ENCODE peak calls at places on chromosomes 11 and 22, in ten cellular contexts. One of them, this sample, is unnamed.

GRCh38 chr11:19429108-19429760 is 188.5 kb upstream of the E2F8 start:
- DNase-seq in HT-29: no peak
- DNase-seq in T-helper 9 cell: no peak
- DNase-seq in SK-N-MC: no peak
- DNase-seq in activated T-helper 1 cell treated with anti-CD3 and anti-CD28 coated beads, Interleukin-12 subunit alpha, Interleukin-12 subunit beta, Interleukin-2, Interleukin-4 antibody, amounts not matched to agents 30 ng/mL and 10 ng/mL and 1 ng/mL, durations not matched to agents 14 hours and 24 hours and 36 hours: no peak
- DNase-seq in stimulated activated CD4-positive, alpha-beta T cell treated with anti-CD3 and anti-CD28 coated beads, Interleukin-2, amount 100 ng/mL, for 48 hours: no peak
- DNase-seq in activated CD4-positive, alpha-beta T cell treated with anti-CD3 and anti-CD28 coated beads, Interleukin-2, amount 50 U/mL, for 24 hours: no peak
- DNase-seq in upper lobe of right lung: no peak
- DNase-seq in RPMI7951: no peak
- DNase-seq in keratinocyte: no peak
- DNase-seq in this sample: no peak

GRCh38 chr11:118845369-118845768 is 38.3 kb upstream of the CXCR5 start:
- DNase-seq in HT-29: no peak
- DNase-seq in activated T-helper 1 cell treated with anti-CD3 and anti-CD28 coated beads, Interleukin-12 subunit alpha, Interleukin-12 subunit beta, Interleukin-2, Interleukin-4 antibody, amounts not matched to agents 30 ng/mL and 10 ng/mL and 1 ng/mL, durations not matched to agents 14 hours and 24 hours and 36 hours: no peak
- DNase-seq in stimulated activated CD4-positive, alpha-beta T cell treated with anti-CD3 and anti-CD28 coated beads, Interleukin-2, amount 100 ng/mL, for 48 hours: no peak
- DNase-seq in upper lobe of right lung: no peak
- DNase-seq in T-helper 9 cell: no peak
- DNase-seq in RPMI7951: no peak
- DNase-seq in activated CD4-positive, alpha-beta T cell treated with anti-CD3 and anti-CD28 coated beads, Interleukin-2, amount 50 U/mL, for 24 hours: no peak
- DNase-seq in keratinocyte: peak
- DNase-seq in SK-N-MC: no peak
- DNase-seq in this sample: peak

GRCh38 chr11:18650859-18651557 is 16.9 kb upstream of the SPTY2D1 start:
- DNase-seq in keratinocyte: no peak
- DNase-seq in SK-N-MC: peak
- DNase-seq in activated T-helper 1 cell treated with anti-CD3 and anti-CD28 coated beads, Interleukin-12 subunit alpha, Interleukin-12 subunit beta, Interleukin-2, Interleukin-4 antibody, amounts not matched to agents 30 ng/mL and 10 ng/mL and 1 ng/mL, durations not matched to agents 14 hours and 24 hours and 36 hours: peak
- DNase-seq in HT-29: peak
- DNase-seq in upper lobe of right lung: no peak
- DNase-seq in stimulated activated CD4-positive, alpha-beta T cell treated with anti-CD3 and anti-CD28 coated beads, Interleukin-2, amount 100 ng/mL, for 48 hours: peak
- DNase-seq in RPMI7951: peak
- DNase-seq in activated CD4-positive, alpha-beta T cell treated with anti-CD3 and anti-CD28 coated beads, Interleukin-2, amount 50 U/mL, for 24 hours: peak
- DNase-seq in T-helper 9 cell: peak
- DNase-seq in this sample: peak

GRCh38 chr11:11987503-11988022 is 20.9 kb downstream of the DKK3 start:
- DNase-seq in SK-N-MC: no peak
- DNase-seq in RPMI7951: peak
- DNase-seq in activated CD4-positive, alpha-beta T cell treated with anti-CD3 and anti-CD28 coated beads, Interleukin-2, amount 50 U/mL, for 24 hours: no peak
- DNase-seq in T-helper 9 cell: no peak
- DNase-seq in HT-29: no peak
- DNase-seq in activated T-helper 1 cell treated with anti-CD3 and anti-CD28 coated beads, Interleukin-12 subunit alpha, Interleukin-12 subunit beta, Interleukin-2, Interleukin-4 antibody, amounts not matched to agents 30 ng/mL and 10 ng/mL and 1 ng/mL, durations not matched to agents 14 hours and 24 hours and 36 hours: no peak
- DNase-seq in stimulated activated CD4-positive, alpha-beta T cell treated with anti-CD3 and anti-CD28 coated beads, Interleukin-2, amount 100 ng/mL, for 48 hours: no peak
- DNase-seq in keratinocyte: no peak
- DNase-seq in upper lobe of right lung: no peak
- DNase-seq in this sample: peak

GRCh38 chr22:19085233-19086043 is 36.8 kb downstream of the DGCR2 start:
- DNase-seq in activated CD4-positive, alpha-beta T cell treated with anti-CD3 and anti-CD28 coated beads, Interleukin-2, amount 50 U/mL, for 24 hours: no peak
- DNase-seq in T-helper 9 cell: no peak
- DNase-seq in activated T-helper 1 cell treated with anti-CD3 and anti-CD28 coated beads, Interleukin-12 subunit alpha, Interleukin-12 subunit beta, Interleukin-2, Interleukin-4 antibody, amounts not matched to agents 30 ng/mL and 10 ng/mL and 1 ng/mL, durations not matched to agents 14 hours and 24 hours and 36 hours: no peak
- DNase-seq in keratinocyte: no peak
- DNase-seq in SK-N-MC: no peak
- DNase-seq in HT-29: peak
- DNase-seq in stimulated activated CD4-positive, alpha-beta T cell treated with anti-CD3 and anti-CD28 coated beads, Interleukin-2, amount 100 ng/mL, for 48 hours: no peak
- DNase-seq in upper lobe of right lung: peak
- DNase-seq in RPMI7951: peak
- DNase-seq in this sample: peak

GRCh38 chr11:116895053-116895757 is 57.8 kb upstream of the APOA1 start:
- DNase-seq in activated T-helper 1 cell treated with anti-CD3 and anti-CD28 coated beads, Interleukin-12 subunit alpha, Interleukin-12 subunit beta, Interleukin-2, Interleukin-4 antibody, amounts not matched to agents 30 ng/mL and 10 ng/mL and 1 ng/mL, durations not matched to agents 14 hours and 24 hours and 36 hours: no peak
- DNase-seq in upper lobe of right lung: no peak
- DNase-seq in HT-29: no peak
- DNase-seq in SK-N-MC: no peak
- DNase-seq in T-helper 9 cell: no peak
- DNase-seq in RPMI7951: peak
- DNase-seq in keratinocyte: no peak
- DNase-seq in stimulated activated CD4-positive, alpha-beta T cell treated with anti-CD3 and anti-CD28 coated beads, Interleukin-2, amount 100 ng/mL, for 48 hours: no peak
- DNase-seq in activated CD4-positive, alpha-beta T cell treated with anti-CD3 and anti-CD28 coated beads, Interleukin-2, amount 50 U/mL, for 24 hours: no peak
- DNase-seq in this sample: no peak

GRCh38 chr11:88411265-88411664 is 73.7 kb upstream of the CTSC start:
- DNase-seq in activated CD4-positive, alpha-beta T cell treated with anti-CD3 and anti-CD28 coated beads, Interleukin-2, amount 50 U/mL, for 24 hours: no peak
- DNase-seq in SK-N-MC: no peak
- DNase-seq in stimulated activated CD4-positive, alpha-beta T cell treated with anti-CD3 and anti-CD28 coated beads, Interleukin-2, amount 100 ng/mL, for 48 hours: no peak
- DNase-seq in keratinocyte: peak
- DNase-seq in HT-29: no peak
- DNase-seq in RPMI7951: peak
- DNase-seq in upper lobe of right lung: no peak
- DNase-seq in T-helper 9 cell: no peak
- DNase-seq in activated T-helper 1 cell treated with anti-CD3 and anti-CD28 coated beads, Interleukin-12 subunit alpha, Interleukin-12 subunit beta, Interleukin-2, Interleukin-4 antibody, amounts not matched to agents 30 ng/mL and 10 ng/mL and 1 ng/mL, durations not matched to agents 14 hours and 24 hours and 36 hours: no peak
- DNase-seq in this sample: peak

GRCh38 chr11:121347805-121348204 is 55.2 kb downstream of the SC5D start:
- DNase-seq in stimulated activated CD4-positive, alpha-beta T cell treated with anti-CD3 and anti-CD28 coated beads, Interleukin-2, amount 100 ng/mL, for 48 hours: no peak
- DNase-seq in RPMI7951: no peak
- DNase-seq in SK-N-MC: no peak
- DNase-seq in activated CD4-positive, alpha-beta T cell treated with anti-CD3 and anti-CD28 coated beads, Interleukin-2, amount 50 U/mL, for 24 hours: no peak
- DNase-seq in activated T-helper 1 cell treated with anti-CD3 and anti-CD28 coated beads, Interleukin-12 subunit alpha, Interleukin-12 subunit beta, Interleukin-2, Interleukin-4 antibody, amounts not matched to agents 30 ng/mL and 10 ng/mL and 1 ng/mL, durations not matched to agents 14 hours and 24 hours and 36 hours: no peak
- DNase-seq in HT-29: no peak
- DNase-seq in T-helper 9 cell: no peak
- DNase-seq in upper lobe of right lung: no peak
- DNase-seq in keratinocyte: no peak
- DNase-seq in this sample: no peak

GRCh38 chr11:60957188-60957587 is 5.2 kb upstream of the SLC15A3 start:
- DNase-seq in RPMI7951: peak
- DNase-seq in SK-N-MC: no peak
- DNase-seq in keratinocyte: no peak
- DNase-seq in stimulated activated CD4-positive, alpha-beta T cell treated with anti-CD3 and anti-CD28 coated beads, Interleukin-2, amount 100 ng/mL, for 48 hours: no peak
- DNase-seq in activated CD4-positive, alpha-beta T cell treated with anti-CD3 and anti-CD28 coated beads, Interleukin-2, amount 50 U/mL, for 24 hours: no peak
- DNase-seq in upper lobe of right lung: no peak
- DNase-seq in HT-29: no peak
- DNase-seq in activated T-helper 1 cell treated with anti-CD3 and anti-CD28 coated beads, Interleukin-12 subunit alpha, Interleukin-12 subunit beta, Interleukin-2, Interleukin-4 antibody, amounts not matched to agents 30 ng/mL and 10 ng/mL and 1 ng/mL, durations not matched to agents 14 hours and 24 hours and 36 hours: no peak
- DNase-seq in T-helper 9 cell: no peak
- DNase-seq in this sample: no peak

GRCh38 chr22:46726066-46726985 is 11.7 kb downstream of the CERK start:
- DNase-seq in keratinocyte: no peak
- DNase-seq in stimulated activated CD4-positive, alpha-beta T cell treated with anti-CD3 and anti-CD28 coated beads, Interleukin-2, amount 100 ng/mL, for 48 hours: no peak
- DNase-seq in RPMI7951: no peak
- DNase-seq in T-helper 9 cell: no peak
- DNase-seq in HT-29: no peak
- DNase-seq in upper lobe of right lung: no peak
- DNase-seq in SK-N-MC: no peak
- DNase-seq in activated T-helper 1 cell treated with anti-CD3 and anti-CD28 coated beads, Interleukin-12 subunit alpha, Interleukin-12 subunit beta, Interleukin-2, Interleukin-4 antibody, amounts not matched to agents 30 ng/mL and 10 ng/mL and 1 ng/mL, durations not matched to agents 14 hours and 24 hours and 36 hours: no peak
- DNase-seq in activated CD4-positive, alpha-beta T cell treated with anti-CD3 and anti-CD28 coated beads, Interleukin-2, amount 50 U/mL, for 24 hours: no peak
- DNase-seq in this sample: no peak

GRCh38 chr11:57778318-57779037 is 16.9 kb downstream of the CTNND1 start:
- DNase-seq in keratinocyte: peak
- DNase-seq in RPMI7951: peak
- DNase-seq in HT-29: peak
- DNase-seq in SK-N-MC: peak
- DNase-seq in stimulated activated CD4-positive, alpha-beta T cell treated with anti-CD3 and anti-CD28 coated beads, Interleukin-2, amount 100 ng/mL, for 48 hours: no peak
- DNase-seq in upper lobe of right lung: peak
- DNase-seq in T-helper 9 cell: no peak
- DNase-seq in activated T-helper 1 cell treated with anti-CD3 and anti-CD28 coated beads, Interleukin-12 subunit alpha, Interleukin-12 subunit beta, Interleukin-2, Interleukin-4 antibody, amounts not matched to agents 30 ng/mL and 10 ng/mL and 1 ng/mL, durations not matched to agents 14 hours and 24 hours and 36 hours: no peak
- DNase-seq in activated CD4-positive, alpha-beta T cell treated with anti-CD3 and anti-CD28 coated beads, Interleukin-2, amount 50 U/mL, for 24 hours: no peak
- DNase-seq in this sample: peak

GRCh38 chr11:93279911-93280347 is 50.6 kb upstream of the DEUP1 start:
- DNase-seq in activated CD4-positive, alpha-beta T cell treated with anti-CD3 and anti-CD28 coated beads, Interleukin-2, amount 50 U/mL, for 24 hours: no peak
- DNase-seq in stimulated activated CD4-positive, alpha-beta T cell treated with anti-CD3 and anti-CD28 coated beads, Interleukin-2, amount 100 ng/mL, for 48 hours: no peak
- DNase-seq in HT-29: no peak
- DNase-seq in SK-N-MC: no peak
- DNase-seq in keratinocyte: no peak
- DNase-seq in RPMI7951: no peak
- DNase-seq in upper lobe of right lung: no peak
- DNase-seq in T-helper 9 cell: no peak
- DNase-seq in activated T-helper 1 cell treated with anti-CD3 and anti-CD28 coated beads, Interleukin-12 subunit alpha, Interleukin-12 subunit beta, Interleukin-2, Interleukin-4 antibody, amounts not matched to agents 30 ng/mL and 10 ng/mL and 1 ng/mL, durations not matched to agents 14 hours and 24 hours and 36 hours: no peak
- DNase-seq in this sample: no peak

GRCh38 chr11:101915811-101916291 is 471 bp downstream of the ANGPTL5 start:
- DNase-seq in activated CD4-positive, alpha-beta T cell treated with anti-CD3 and anti-CD28 coated beads, Interleukin-2, amount 50 U/mL, for 24 hours: no peak
- DNase-seq in RPMI7951: peak
- DNase-seq in T-helper 9 cell: no peak
- DNase-seq in SK-N-MC: no peak
- DNase-seq in keratinocyte: no peak
- DNase-seq in stimulated activated CD4-positive, alpha-beta T cell treated with anti-CD3 and anti-CD28 coated beads, Interleukin-2, amount 100 ng/mL, for 48 hours: no peak
- DNase-seq in HT-29: peak
- DNase-seq in upper lobe of right lung: no peak
- DNase-seq in activated T-helper 1 cell treated with anti-CD3 and anti-CD28 coated beads, Interleukin-12 subunit alpha, Interleukin-12 subunit beta, Interleukin-2, Interleukin-4 antibody, amounts not matched to agents 30 ng/mL and 10 ng/mL and 1 ng/mL, durations not matched to agents 14 hours and 24 hours and 36 hours: no peak
- DNase-seq in this sample: peak

GRCh38 chr11:126917531-126918204 is 82.9 kb downstream of the KIRREL3 start:
- DNase-seq in upper lobe of right lung: no peak
- DNase-seq in stimulated activated CD4-positive, alpha-beta T cell treated with anti-CD3 and anti-CD28 coated beads, Interleukin-2, amount 100 ng/mL, for 48 hours: no peak
- DNase-seq in HT-29: peak
- DNase-seq in activated CD4-positive, alpha-beta T cell treated with anti-CD3 and anti-CD28 coated beads, Interleukin-2, amount 50 U/mL, for 24 hours: no peak
- DNase-seq in RPMI7951: peak
- DNase-seq in keratinocyte: peak
- DNase-seq in activated T-helper 1 cell treated with anti-CD3 and anti-CD28 coated beads, Interleukin-12 subunit alpha, Interleukin-12 subunit beta, Interleukin-2, Interleukin-4 antibody, amounts not matched to agents 30 ng/mL and 10 ng/mL and 1 ng/mL, durations not matched to agents 14 hours and 24 hours and 36 hours: no peak
- DNase-seq in SK-N-MC: no peak
- DNase-seq in T-helper 9 cell: no peak
- DNase-seq in this sample: peak

GRCh38 chr11:32478277-32478731 is 43.0 kb upstream of the WT1 start:
- DNase-seq in RPMI7951: no peak
- DNase-seq in activated CD4-positive, alpha-beta T cell treated with anti-CD3 and anti-CD28 coated beads, Interleukin-2, amount 50 U/mL, for 24 hours: no peak
- DNase-seq in HT-29: no peak
- DNase-seq in activated T-helper 1 cell treated with anti-CD3 and anti-CD28 coated beads, Interleukin-12 subunit alpha, Interleukin-12 subunit beta, Interleukin-2, Interleukin-4 antibody, amounts not matched to agents 30 ng/mL and 10 ng/mL and 1 ng/mL, durations not matched to agents 14 hours and 24 hours and 36 hours: no peak
- DNase-seq in stimulated activated CD4-positive, alpha-beta T cell treated with anti-CD3 and anti-CD28 coated beads, Interleukin-2, amount 100 ng/mL, for 48 hours: no peak
- DNase-seq in keratinocyte: no peak
- DNase-seq in SK-N-MC: no peak
- DNase-seq in T-helper 9 cell: no peak
- DNase-seq in upper lobe of right lung: no peak
- DNase-seq in this sample: no peak

GRCh38 chr11:3104961-3105790 is 48.0 kb upstream of the CARS1 start:
- DNase-seq in RPMI7951: no peak
- DNase-seq in stimulated activated CD4-positive, alpha-beta T cell treated with anti-CD3 and anti-CD28 coated beads, Interleukin-2, amount 100 ng/mL, for 48 hours: no peak
- DNase-seq in SK-N-MC: no peak
- DNase-seq in activated T-helper 1 cell treated with anti-CD3 and anti-CD28 coated beads, Interleukin-12 subunit alpha, Interleukin-12 subunit beta, Interleukin-2, Interleukin-4 antibody, amounts not matched to agents 30 ng/mL and 10 ng/mL and 1 ng/mL, durations not matched to agents 14 hours and 24 hours and 36 hours: no peak
- DNase-seq in T-helper 9 cell: no peak
- DNase-seq in activated CD4-positive, alpha-beta T cell treated with anti-CD3 and anti-CD28 coated beads, Interleukin-2, amount 50 U/mL, for 24 hours: no peak
- DNase-seq in keratinocyte: no peak
- DNase-seq in HT-29: no peak
- DNase-seq in upper lobe of right lung: peak
- DNase-seq in this sample: no peak

GRCh38 chr11:34682822-34683221 is 61.9 kb downstream of the EHF start:
- DNase-seq in activated CD4-positive, alpha-beta T cell treated with anti-CD3 and anti-CD28 coated beads, Interleukin-2, amount 50 U/mL, for 24 hours: no peak
- DNase-seq in stimulated activated CD4-positive, alpha-beta T cell treated with anti-CD3 and anti-CD28 coated beads, Interleukin-2, amount 100 ng/mL, for 48 hours: no peak
- DNase-seq in T-helper 9 cell: no peak
- DNase-seq in RPMI7951: peak
- DNase-seq in upper lobe of right lung: no peak
- DNase-seq in HT-29: no peak
- DNase-seq in keratinocyte: no peak
- DNase-seq in SK-N-MC: no peak
- DNase-seq in activated T-helper 1 cell treated with anti-CD3 and anti-CD28 coated beads, Interleukin-12 subunit alpha, Interleukin-12 subunit beta, Interleukin-2, Interleukin-4 antibody, amounts not matched to agents 30 ng/mL and 10 ng/mL and 1 ng/mL, durations not matched to agents 14 hours and 24 hours and 36 hours: no peak
- DNase-seq in this sample: no peak

GRCh38 chr11:57248780-57249383 is 11.8 kb upstream of the APLNR start:
- DNase-seq in RPMI7951: peak
- DNase-seq in HT-29: peak
- DNase-seq in upper lobe of right lung: no peak
- DNase-seq in stimulated activated CD4-positive, alpha-beta T cell treated with anti-CD3 and anti-CD28 coated beads, Interleukin-2, amount 100 ng/mL, for 48 hours: peak
- DNase-seq in activated CD4-positive, alpha-beta T cell treated with anti-CD3 and anti-CD28 coated beads, Interleukin-2, amount 50 U/mL, for 24 hours: no peak
- DNase-seq in activated T-helper 1 cell treated with anti-CD3 and anti-CD28 coated beads, Interleukin-12 subunit alpha, Interleukin-12 subunit beta, Interleukin-2, Interleukin-4 antibody, amounts not matched to agents 30 ng/mL and 10 ng/mL and 1 ng/mL, durations not matched to agents 14 hours and 24 hours and 36 hours: no peak
- DNase-seq in SK-N-MC: no peak
- DNase-seq in keratinocyte: no peak
- DNase-seq in T-helper 9 cell: no peak
- DNase-seq in this sample: peak

GRCh38 chr22:47298017-47298820 is 535.8 kb downstream of the TBC1D22A start:
- DNase-seq in stimulated activated CD4-positive, alpha-beta T cell treated with anti-CD3 and anti-CD28 coated beads, Interleukin-2, amount 100 ng/mL, for 48 hours: no peak
- DNase-seq in activated CD4-positive, alpha-beta T cell treated with anti-CD3 and anti-CD28 coated beads, Interleukin-2, amount 50 U/mL, for 24 hours: no peak
- DNase-seq in activated T-helper 1 cell treated with anti-CD3 and anti-CD28 coated beads, Interleukin-12 subunit alpha, Interleukin-12 subunit beta, Interleukin-2, Interleukin-4 antibody, amounts not matched to agents 30 ng/mL and 10 ng/mL and 1 ng/mL, durations not matched to agents 14 hours and 24 hours and 36 hours: no peak
- DNase-seq in T-helper 9 cell: no peak
- DNase-seq in RPMI7951: no peak
- DNase-seq in SK-N-MC: no peak
- DNase-seq in HT-29: no peak
- DNase-seq in upper lobe of right lung: no peak
- DNase-seq in keratinocyte: no peak
- DNase-seq in this sample: no peak

GRCh38 chr11:62925745-62926668 is 4.8 kb upstream of the CHRM1 start:
- DNase-seq in activated CD4-positive, alpha-beta T cell treated with anti-CD3 and anti-CD28 coated beads, Interleukin-2, amount 50 U/mL, for 24 hours: no peak
- DNase-seq in SK-N-MC: no peak
- DNase-seq in RPMI7951: no peak
- DNase-seq in T-helper 9 cell: no peak
- DNase-seq in stimulated activated CD4-positive, alpha-beta T cell treated with anti-CD3 and anti-CD28 coated beads, Interleukin-2, amount 100 ng/mL, for 48 hours: no peak
- DNase-seq in HT-29: no peak
- DNase-seq in upper lobe of right lung: peak
- DNase-seq in activated T-helper 1 cell treated with anti-CD3 and anti-CD28 coated beads, Interleukin-12 subunit alpha, Interleukin-12 subunit beta, Interleukin-2, Interleukin-4 antibody, amounts not matched to agents 30 ng/mL and 10 ng/mL and 1 ng/mL, durations not matched to agents 14 hours and 24 hours and 36 hours: no peak
- DNase-seq in keratinocyte: no peak
- DNase-seq in this sample: no peak

GRCh38 chr11:65696802-65697552 is 15.1 kb upstream of the KAT5 start:
- DNase-seq in HT-29: no peak
- DNase-seq in keratinocyte: no peak
- DNase-seq in stimulated activated CD4-positive, alpha-beta T cell treated with anti-CD3 and anti-CD28 coated beads, Interleukin-2, amount 100 ng/mL, for 48 hours: no peak
- DNase-seq in T-helper 9 cell: no peak
- DNase-seq in SK-N-MC: no peak
- DNase-seq in upper lobe of right lung: peak
- DNase-seq in RPMI7951: no peak
- DNase-seq in activated T-helper 1 cell treated with anti-CD3 and anti-CD28 coated beads, Interleukin-12 subunit alpha, Interleukin-12 subunit beta, Interleukin-2, Interleukin-4 antibody, amounts not matched to agents 30 ng/mL and 10 ng/mL and 1 ng/mL, durations not matched to agents 14 hours and 24 hours and 36 hours: no peak
- DNase-seq in activated CD4-positive, alpha-beta T cell treated with anti-CD3 and anti-CD28 coated beads, Interleukin-2, amount 50 U/mL, for 24 hours: no peak
- DNase-seq in this sample: no peak

GRCh38 chr11:130585545-130585944 is 137.1 kb downstream of the ADAMTS15 start:
- DNase-seq in RPMI7951: peak
- DNase-seq in activated T-helper 1 cell treated with anti-CD3 and anti-CD28 coated beads, Interleukin-12 subunit alpha, Interleukin-12 subunit beta, Interleukin-2, Interleukin-4 antibody, amounts not matched to agents 30 ng/mL and 10 ng/mL and 1 ng/mL, durations not matched to agents 14 hours and 24 hours and 36 hours: no peak
- DNase-seq in stimulated activated CD4-positive, alpha-beta T cell treated with anti-CD3 and anti-CD28 coated beads, Interleukin-2, amount 100 ng/mL, for 48 hours: no peak
- DNase-seq in keratinocyte: no peak
- DNase-seq in HT-29: no peak
- DNase-seq in T-helper 9 cell: no peak
- DNase-seq in upper lobe of right lung: no peak
- DNase-seq in activated CD4-positive, alpha-beta T cell treated with anti-CD3 and anti-CD28 coated beads, Interleukin-2, amount 50 U/mL, for 24 hours: no peak
- DNase-seq in SK-N-MC: no peak
- DNase-seq in this sample: no peak

GRCh38 chr22:47369431-47370015 is 607.1 kb downstream of the TBC1D22A start:
- DNase-seq in activated CD4-positive, alpha-beta T cell treated with anti-CD3 and anti-CD28 coated beads, Interleukin-2, amount 50 U/mL, for 24 hours: no peak
- DNase-seq in stimulated activated CD4-positive, alpha-beta T cell treated with anti-CD3 and anti-CD28 coated beads, Interleukin-2, amount 100 ng/mL, for 48 hours: no peak
- DNase-seq in SK-N-MC: no peak
- DNase-seq in activated T-helper 1 cell treated with anti-CD3 and anti-CD28 coated beads, Interleukin-12 subunit alpha, Interleukin-12 subunit beta, Interleukin-2, Interleukin-4 antibody, amounts not matched to agents 30 ng/mL and 10 ng/mL and 1 ng/mL, durations not matched to agents 14 hours and 24 hours and 36 hours: no peak
- DNase-seq in RPMI7951: no peak
- DNase-seq in upper lobe of right lung: no peak
- DNase-seq in T-helper 9 cell: no peak
- DNase-seq in HT-29: no peak
- DNase-seq in keratinocyte: no peak
- DNase-seq in this sample: no peak

This sample was measured in foreskin melanocyte.